ENCODE peak calls at places on chromosomes 3 and 15, in four cellular contexts. L is ascending aorta, W is GM12864, U is pancreas. I is an unnamed sample.

GRCh38 chr15:34001536-34001935 is 33.2 kb downstream of the CHRM5 start:
- DNase-seq in L (no peak), U (no peak), W (no peak), I (no peak)

GRCh38 chr15:90320062-90320884 is 31.8 kb upstream of the ZNF774 start:
- DNase-seq in W (peak), L (peak), U (peak), I (peak)

GRCh38 chr3:107045791-107046190 is 331.4 kb upstream of the CCDC54 start:
- DNase-seq in W (no peak), L (no peak), U (no peak), I (no peak)

GRCh38 chr3:63193647-63194046 is 84.5 kb upstream of the SYNPR start:
- DNase-seq in U (no peak), W (no peak), L (no peak), I (no peak)

GRCh38 chr3:49906004-49906860 is 2.6 kb upstream of the MST1R start:
- DNase-seq in U (peak), L (no peak), W (no peak), I (peak)

GRCh38 chr15:89143503-89144162 is 55.4 kb downstream of the ABHD2 start:
- DNase-seq in L (no peak), U (no peak), W (no peak), I (no peak)

GRCh38 chr15:68292967-68293366 is 15.4 kb downstream of the FEM1B start:
- DNase-seq in L (no peak), W (no peak), U (no peak), I (no peak)

GRCh38 chr15:67701669-67702068 is 123.6 kb upstream of the SKOR1 start:
- DNase-seq in U (no peak), W (no peak), L (no peak), I (no peak)

GRCh38 chr3:97579365-97579764 is 185.2 kb upstream of the ARL6 start:
- DNase-seq in L (no peak), W (no peak), U (no peak), I (no peak)

GRCh38 chr15:52493968-52494367 is 34.7 kb downstream of the MYO5A start:
- DNase-seq in L (no peak), W (no peak), U (no peak), I (no peak)

GRCh38 chr3:14134291-14134690 is 9.4 kb downstream of the TMEM43 start:
- DNase-seq in L (no peak), W (no peak), U (no peak), I (no peak)

GRCh38 chr3:53028641-53029040 is 17.2 kb downstream of the SFMBT1 start:
- DNase-seq in W (no peak), L (no peak), U (peak), I (no peak)

GRCh38 chr15:28950916-28951315 is 65.1 kb downstream of the APBA2 start:
- DNase-seq in W (no peak), L (no peak), U (no peak), I (no peak)

GRCh38 chr15:89385596-89386242 is 51.1 kb upstream of the POLG start:
- DNase-seq in W (no peak), U (no peak), L (no peak), I (no peak)

GRCh38 chr3:184231671-184232070 is 2.3 kb downstream of the VWA5B2 start:
- DNase-seq in L (no peak), W (no peak), U (no peak), I (no peak)

GRCh38 chr15:83288381-83288801 is 3.9 kb upstream of the BNC1 start:
- DNase-seq in L (no peak), U (no peak), W (no peak), I (no peak)
- TF ChIP-seq CTCF in L (no peak), U (no peak), W (no peak), I (no peak)

DNA sequence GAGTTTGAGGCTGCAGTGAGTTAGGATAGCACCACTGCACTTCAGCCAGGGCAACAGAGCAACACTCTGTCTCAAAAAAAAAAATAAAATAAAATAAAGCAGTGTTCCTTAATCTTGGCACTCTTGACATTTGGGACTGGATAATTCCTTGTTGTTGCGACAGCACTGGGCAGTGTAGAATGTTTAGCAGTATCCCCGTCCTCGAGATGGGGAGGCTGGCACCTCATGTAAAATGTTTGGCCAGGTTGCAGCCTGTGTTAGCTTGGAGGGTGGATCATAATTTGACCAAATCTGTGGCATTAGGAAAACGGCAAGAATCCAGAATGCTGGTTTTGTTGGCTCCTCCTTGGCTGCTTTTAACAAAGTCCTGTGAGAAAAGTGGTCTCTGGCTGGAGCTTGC is 47.0 kb downstream of the ZNF445 start:
- DNase-seq in W (no peak), U (no peak), L (no peak), I (no peak)
- TF ChIP-seq CTCF in W (no peak), U (no peak), L (no peak), I (no peak)

DNA sequence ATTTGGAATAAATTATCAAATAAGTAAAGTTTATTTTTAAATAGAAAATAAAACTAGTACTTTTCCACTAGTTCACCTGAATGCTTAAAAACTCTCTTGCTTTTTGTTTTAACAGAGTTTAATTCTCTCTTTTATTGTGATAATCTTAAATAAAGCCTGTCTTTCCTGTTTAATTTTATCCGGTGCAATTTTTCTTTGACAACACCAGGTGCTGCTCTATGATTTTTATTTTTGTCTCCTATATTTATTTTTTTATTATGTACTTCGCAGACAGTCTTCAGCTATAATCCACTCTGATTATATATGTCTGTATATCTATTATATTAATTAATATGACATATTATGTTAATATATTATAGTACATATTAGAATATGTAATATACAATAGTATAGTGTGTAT is 1293.0 kb upstream of the EPHA6 start:
- DNase-seq in W (no peak), L (no peak), U (no peak), I (no peak)
- TF ChIP-seq CTCF in W (no peak), L (no peak), U (no peak), I (no peak)

GRCh38 chr3:193563429-193563828 is 8.7 kb upstream of the ATP13A4 start:
- DNase-seq in W (no peak), U (no peak), L (no peak), I (no peak)

GRCh38 chr3:193559100-193559499 is 4.4 kb upstream of the ATP13A4 start:
- DNase-seq in L (no peak), W (no peak), U (no peak), I (no peak)

GRCh38 chr3:193560870-193561269 is 6.2 kb upstream of the ATP13A4 start:
- DNase-seq in W (no peak), L (no peak), U (no peak), I (no peak)

GRCh38 chr3:193560091-193560490 is 5.4 kb upstream of the ATP13A4 start:
- DNase-seq in W (no peak), L (no peak), U (no peak), I (no peak)

DNA sequence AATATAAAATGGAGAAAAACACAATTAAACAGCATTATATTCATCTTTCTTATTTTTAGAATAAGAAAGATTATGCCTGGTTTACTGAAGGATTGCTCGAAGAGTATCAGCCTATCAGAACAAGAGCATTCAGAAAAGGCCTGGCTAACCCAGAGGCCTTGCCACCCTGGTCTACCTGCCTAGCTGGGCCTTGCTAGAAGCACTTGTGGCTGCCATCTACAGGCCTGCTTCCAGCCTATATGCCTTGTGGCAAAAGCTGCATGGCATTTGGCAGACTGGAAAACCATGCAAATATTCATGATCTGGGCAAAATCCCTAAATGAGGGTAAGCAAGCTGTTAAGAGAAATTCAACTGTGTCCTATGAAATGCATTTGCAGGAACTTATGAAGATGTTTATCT is 9.3 kb upstream of the ATP13A4 start:
- DNase-seq in U (peak), L (no peak), W (no peak), I (no peak)
- TF ChIP-seq CTCF in U (peak), L (no peak), W (no peak), I (no peak)

GRCh38 chr3:173397161-173398110 is at the start of gene NLGN1:
- DNase-seq in L (peak), U (peak), W (no peak), I (peak)
- TF ChIP-seq CTCF in L (peak), U (no peak), W (no peak), I (no peak)